ENCODE peak calls at places on chromosomes 3 and 15, in nine cellular contexts. H is stomach; R is suprapubic skin; W is CD4-positive, alpha-beta memory T cell; D is A549; I is hepatocyte; M is ascending aorta; T is neuronal stem cell; Z is endothelial cell of umbilical vein. Y is an unnamed sample.
A peak's percentile ranks its signal among the peaks of the same experiment; 100 is the strongest.

GRCh38 chr3:23913873-23914743 is 2.7 kb downstream of the NKIRAS1 start:
- DNase-seq in H (no peak), R (no peak), W (no peak), D (no peak), I (no peak), M (no peak), T (no peak), Z (no peak), Y (no peak)

GRCh38 chr3:143972155-143972494 is 502 bp downstream of the DIPK2A start:
- DNase-seq in H (no peak), R (peak; percentile 95), W (no peak), D (no peak), I (no peak), M (no peak), T (no peak), Z (no peak), Y (no peak)

GRCh38 chr15:66035901-66036300 is 166.6 kb downstream of the RAB11A start:
- DNase-seq in H (no peak), R (no peak), W (no peak), D (no peak), I (no peak), M (no peak), T (no peak), Z (no peak), Y (no peak)

GRCh38 chr3:179653106-179653776 is 401 bp downstream of the USP13 start:
- DNase-seq in H (peak; percentile 60), R (peak; percentile 83), W (no peak), D (peak; percentile 24), I (peak; percentile 85), M (no peak), T (peak; percentile 71), Z (peak; percentile 80), Y (peak; percentile 78)

GRCh38 chr15:56871180-56871579 is 47.3 kb upstream of the TCF12 start:
- DNase-seq in H (no peak), R (no peak), W (no peak), D (peak; percentile 18), I (no peak), M (no peak), T (no peak), Z (peak; percentile 85), Y (no peak)

GRCh38 chr3:70959506-70959905 is 624.0 kb downstream of the FOXP1 start:
- DNase-seq in H (no peak), R (no peak), W (no peak), D (no peak), I (no peak), M (no peak), T (no peak), Z (no peak), Y (no peak)

GRCh38 chr3:130258532-130258952 is 86.9 kb upstream of the COL6A5 start:
- DNase-seq in H (no peak), R (no peak), W (no peak), D (no peak), I (no peak), M (no peak), T (no peak), Z (peak; percentile 40), Y (no peak)

GRCh38 chr3:25589104-25589782 is 75.5 kb downstream of the TOP2B start:
- DNase-seq in H (no peak), R (no peak), W (no peak), D (no peak), I (no peak), M (no peak), T (no peak), Z (no peak), Y (no peak)

GRCh38 chr3:6860911-6861330 is at the start of gene GRM7:
- DNase-seq in H (no peak), R (peak; percentile 63), W (no peak), D (no peak), I (peak; percentile 60), M (no peak), T (peak; percentile 58), Z (no peak), Y (no peak)

GRCh38 chr3:54888873-54889272 is 39.0 kb downstream of the LRTM1 start:
- DNase-seq in H (no peak), R (no peak), W (no peak), D (no peak), I (no peak), M (no peak), T (no peak), Z (no peak), Y (no peak)

DNA sequence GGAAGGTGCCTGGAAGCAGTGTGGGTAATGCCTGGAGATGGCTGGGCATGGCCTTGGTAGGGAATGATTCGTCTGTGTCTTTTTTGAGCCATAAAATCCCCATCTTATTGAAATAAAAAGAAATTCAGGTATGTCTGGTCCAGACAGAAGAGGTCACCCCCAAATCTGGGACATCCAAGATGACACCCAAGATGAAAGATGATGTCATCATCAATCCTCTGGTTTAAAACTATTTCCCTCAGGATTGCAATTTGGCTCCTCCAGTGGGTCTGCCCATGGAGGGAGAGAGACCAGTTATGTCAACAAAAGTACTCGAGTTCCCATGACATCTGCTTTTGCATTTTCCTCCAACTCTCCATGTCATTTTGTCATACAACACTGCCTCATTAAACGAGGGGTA is 16.7 kb upstream of the CCR9 start:
- DNase-seq in H (no peak), R (no peak), W (no peak), D (no peak), I (no peak), M (no peak), T (no peak), Z (no peak), Y (no peak)
- H3K4me3 ChIP-seq in H (no peak overlapping the region), R (no peak overlapping the region), W (no peak overlapping the region), D (no peak overlapping the region), I (no peak overlapping the region), M (no peak overlapping the region), T (no peak overlapping the region), Z (no peak overlapping the region), Y (no peak overlapping the region)

GRCh38 chr3:186823391-186823790 is 17.1 kb upstream of the RFC4 start:
- DNase-seq in H (no peak), R (no peak), W (no peak), D (no peak), I (no peak), M (no peak), T (no peak), Z (no peak), Y (no peak)

GRCh38 chr3:186826978-186827857 is 15.3 kb upstream of the ADIPOQ start:
- DNase-seq in H (peak; percentile 84), R (peak; percentile 80), W (peak; percentile 88), D (peak; percentile 91), I (peak; percentile 95), M (no peak), T (peak; percentile 85), Z (peak; percentile 78), Y (peak; percentile 89)

GRCh38 chr3:186824430-186825139 is 17.9 kb upstream of the ADIPOQ start:
- DNase-seq in H (no peak), R (no peak), W (no peak), D (no peak), I (no peak), M (no peak), T (no peak), Z (no peak), Y (no peak)

GRCh38 chr3:186826316-186826977 is 16.1 kb upstream of the ADIPOQ start:
- DNase-seq in H (no peak), R (no peak), W (no peak), D (no peak), I (no peak), M (no peak), T (no peak), Z (no peak), Y (no peak)

GRCh38 chr3:186825294-186825821 is 17.2 kb upstream of the ADIPOQ start:
- DNase-seq in H (no peak), R (peak; percentile 62), W (no peak), D (no peak), I (peak; percentile 62), M (no peak), T (no peak), Z (no peak), Y (peak; percentile 21)
- H3K4me1 ChIP-seq in H (peaks cover 28% of the 10 kb centered on the region), R (peaks cover 26% of the 10 kb centered on the region), W (peaks cover 25% of the 10 kb centered on the region), D (peaks cover 10% of the 10 kb centered on the region), I (peaks cover 9% of the 10 kb centered on the region), M (peaks cover 5% of the 10 kb centered on the region), T (peaks cover 28% of the 10 kb centered on the region), Z (peaks cover 9% of the 10 kb centered on the region), Y (no peaks in the 10 kb centered on the region)

GRCh38 chr3:135805752-135806151 is 159.8 kb upstream of the PPP2R3A start:
- DNase-seq in H (no peak), R (no peak), W (no peak), D (no peak), I (no peak), M (no peak), T (no peak), Z (no peak), Y (no peak)
- H3K4me3 ChIP-seq in H (no peak overlapping the region), R (no peak overlapping the region), W (no peak overlapping the region), D (no peak overlapping the region), I (no peak overlapping the region), M (no peak overlapping the region), T (no peak overlapping the region), Z (no peak overlapping the region), Y (no peak overlapping the region)

GRCh38 chr3:50604628-50605588 is 6.7 kb downstream of the CISH start:
- DNase-seq in H (peak; percentile 87), R (no peak), W (no peak), D (no peak), I (no peak), M (no peak), T (no peak), Z (no peak), Y (peak; percentile 84)
- H3K4me1 ChIP-seq in H (peaks cover 100% of the 10 kb centered on the region), R (peaks cover 99% of the 10 kb centered on the region), W (peaks cover 93% of the 10 kb centered on the region), D (peaks cover 43% of the 10 kb centered on the region), I (peaks cover 29% of the 10 kb centered on the region), M (peaks cover 20% of the 10 kb centered on the region), T (peaks cover 8% of the 10 kb centered on the region), Z (peaks cover 10% of the 10 kb centered on the region), Y (peaks cover 89% of the 10 kb centered on the region)

GRCh38 chr3:194484614-194485013 is 2.2 kb downstream of the ATP13A3 start:
- DNase-seq in H (no peak), R (no peak), W (no peak), D (no peak), I (no peak), M (no peak), T (no peak), Z (no peak), Y (no peak)
- H3K4me3 ChIP-seq in H (no peak overlapping the region), R (no peak overlapping the region), W (no peak overlapping the region), D (peak overlapping the region; percentile 77), I (no peak overlapping the region), M (peak overlapping the region; percentile 75), T (peak overlapping the region; percentile 78), Z (no peak overlapping the region), Y (peak overlapping the region; percentile 74)

DNA sequence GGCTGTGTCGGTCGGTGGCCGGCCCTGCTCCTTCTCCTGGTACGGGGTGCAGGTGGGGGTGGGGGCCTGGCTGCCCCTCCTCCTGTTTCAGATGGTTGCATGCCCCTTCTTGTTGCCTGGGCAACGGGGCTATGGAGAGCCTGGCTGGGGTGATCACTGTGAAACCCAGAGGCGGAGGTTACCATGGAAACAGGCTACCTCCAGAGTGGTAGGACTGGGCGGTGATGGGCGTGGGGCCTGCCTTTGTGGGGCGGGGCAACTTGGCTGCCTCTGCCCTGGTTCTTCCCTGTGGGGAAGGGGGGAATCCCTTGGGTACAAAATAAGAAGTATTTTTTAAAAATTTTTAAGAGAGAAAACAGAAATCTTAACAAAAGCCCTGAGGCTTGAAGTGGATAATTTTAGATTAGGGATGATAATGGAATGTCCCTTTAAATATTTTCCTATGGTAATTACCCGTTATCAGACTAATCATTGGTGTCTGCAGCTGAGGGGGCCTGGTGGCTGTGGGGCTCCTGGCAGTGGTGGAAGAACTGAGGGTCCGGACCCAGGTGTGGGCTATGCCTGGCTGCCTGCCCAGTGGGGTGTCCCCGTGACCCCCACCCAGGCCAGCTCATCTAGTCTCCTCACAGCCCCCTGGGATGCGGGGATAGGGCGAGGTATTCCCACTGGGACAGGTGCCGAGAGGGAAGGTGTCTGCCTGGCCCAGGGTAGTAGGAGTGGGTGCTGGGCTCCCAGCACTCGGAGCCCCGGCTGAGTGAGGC is 32.5 kb downstream of the PLXNA1 start:
- DNase-seq in H (no peak), R (no peak), W (no peak), D (no peak), I (peak; percentile 35), M (no peak), T (peak; percentile 23), Z (no peak), Y (no peak)
- H3K4me1 ChIP-seq in H (no peaks in the 10 kb centered on the region), R (peaks cover 31% of the 10 kb centered on the region), W (no peaks in the 10 kb centered on the region), D (peaks cover 5% of the 10 kb centered on the region), I (no peaks in the 10 kb centered on the region), M (peaks cover 26% of the 10 kb centered on the region), T (peaks cover 10% of the 10 kb centered on the region), Z (no peaks in the 10 kb centered on the region), Y (no peaks in the 10 kb centered on the region)